ENCODE peak calls at places on chromosomes 1 and 21, in eight cellular contexts. Q is ovary, W is esophagus squamous epithelium, D is left lung, U is right cardiac atrium, G is aorta, S is IMR-90, R is OCI-LY7. K is an unnamed sample. For H3K4me1, the result is how much of the 10 kb centered on the place peaks cover.

GRCh38 chr1:174700775-174701174 is 253.0 kb downstream of the GPR52 start:
- DNase-seq in Q (no peak), W (no peak), D (no peak), U (no peak), G (no peak), S (no peak), R (no peak), K (no peak)

GRCh38 chr1:179973198-179974114 is 18.8 kb downstream of the CEP350 start:
- DNase-seq in Q (no peak), W (no peak), D (no peak), U (no peak), G (no peak), S (no peak), R (no peak), K (no peak)

GRCh38 chr1:6414443-6414844 is 5.3 kb downstream of the HES2 start:
- DNase-seq in Q (no peak), W (no peak), D (no peak), U (no peak), G (no peak), S (peak), R (peak), K (no peak)

GRCh38 chr1:61085191-61086086 is 3.1 kb downstream of the NFIA start:
- DNase-seq in Q (no peak), W (no peak), D (no peak), U (no peak), G (no peak), S (no peak), R (no peak), K (no peak)

GRCh38 chr1:175287377-175287776 is 94.8 kb upstream of the KIAA0040 start:
- DNase-seq in Q (no peak), W (no peak), D (no peak), U (no peak), G (no peak), S (no peak), R (peak), K (no peak)

GRCh38 chr1:225554216-225554812 is 98.6 kb downstream of the ENAH start:
- DNase-seq in Q (no peak), W (no peak), D (no peak), U (no peak), G (no peak), S (peak), R (peak), K (no peak)

GRCh38 chr1:236907205-236907604 is 97.0 kb downstream of the MT1HL1 start:
- DNase-seq in Q (no peak), W (no peak), D (no peak), U (no peak), G (no peak), S (no peak), R (no peak), K (no peak)

GRCh38 chr1:47262787-47263413 is 30.9 kb upstream of the TAL1 start:
- DNase-seq in Q (no peak), W (no peak), D (no peak), U (no peak), G (no peak), S (peak), R (peak), K (peak)

GRCh38 chr1:230189276-230190183 is 122.5 kb downstream of the GALNT2 start:
- DNase-seq in Q (no peak), W (no peak), D (no peak), U (no peak), G (no peak), S (no peak), R (no peak), K (no peak)

GRCh38 chr1:29984107-29984506 is 739.3 kb downstream of the MATN1 start:
- DNase-seq in Q (no peak), W (no peak), D (no peak), U (no peak), G (no peak), S (no peak), R (no peak), K (no peak)

GRCh38 chr1:89363638-89364536 is at the start of gene GBP6:
- DNase-seq in Q (peak), W (no peak), D (no peak), U (peak), G (no peak), S (no peak), R (no peak), K (no peak)

GRCh38 chr1:53090227-53091147 is 28.5 kb downstream of the PODN start:
- DNase-seq in Q (no peak), W (no peak), D (no peak), U (peak), G (peak), S (no peak), R (no peak), K (no peak)

GRCh38 chr21:33116669-33117267 is 46.8 kb downstream of the OLIG1 start:
- DNase-seq in Q (no peak), W (no peak), D (no peak), U (no peak), G (no peak), S (no peak), R (no peak), K (no peak)

GRCh38 chr1:211699059-211699458 is 23.6 kb upstream of the NEK2 start:
- DNase-seq in Q (no peak), W (no peak), D (no peak), U (no peak), G (no peak), S (no peak), R (no peak), K (peak)

GRCh38 chr1:206808615-206809014 is 36.3 kb upstream of the IL10 start:
- DNase-seq in Q (no peak), W (no peak), D (no peak), U (no peak), G (no peak), S (peak), R (peak), K (no peak)

GRCh38 chr1:24186711-24186992 is 437 bp downstream of the IFNLR1 start:
- DNase-seq in Q (no peak), W (no peak), D (no peak), U (no peak), G (no peak), S (no peak), R (no peak), K (no peak)

DNA sequence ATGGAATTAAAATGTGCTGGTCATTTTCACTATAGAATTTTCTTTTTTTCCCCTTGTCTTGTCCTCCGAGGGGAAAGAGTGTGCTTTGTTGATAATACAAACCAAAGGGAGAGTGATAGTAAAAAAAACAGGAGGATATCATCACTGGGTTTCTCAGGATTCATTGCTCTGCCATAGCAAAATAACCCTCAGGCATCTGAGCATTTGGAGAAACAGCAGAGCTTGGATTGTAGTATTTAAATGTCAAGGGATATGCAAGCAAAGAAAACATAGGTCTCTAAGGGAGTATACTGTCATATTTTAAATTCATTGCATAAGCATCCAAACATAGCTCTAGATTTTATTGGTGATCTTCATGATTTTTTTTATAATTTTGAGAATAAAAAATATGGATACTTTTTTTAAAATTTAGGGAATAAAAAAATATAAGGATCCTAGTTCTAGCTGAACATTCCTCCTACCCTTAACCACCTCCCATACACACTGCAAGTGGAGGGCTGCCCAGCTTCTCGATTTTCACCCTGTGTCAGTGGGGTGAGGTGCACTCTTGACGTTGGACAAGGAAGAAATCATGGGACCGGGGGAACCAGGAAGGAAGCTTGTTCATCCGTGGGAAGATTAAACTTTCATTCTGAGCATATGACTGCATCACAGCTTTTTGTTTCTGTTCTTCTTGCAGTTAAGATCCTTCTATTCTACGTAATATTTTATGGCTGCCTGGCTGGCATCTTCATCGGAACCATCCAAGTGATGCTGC is 4.4 kb downstream of the ATP1B1 start:
- DNase-seq in Q (no peak), W (no peak), D (peak), U (no peak), G (peak), S (peak), R (no peak), K (no peak)
- H3K4me3 ChIP-seq in Q (peak), W (no peak), D (peak), U (no peak), G (no peak), S (no peak), R (peak), K (peak)

GRCh38 chr1:243715285-243715684 is 134.8 kb downstream of the AKT3 start:
- DNase-seq in Q (no peak), W (no peak), D (no peak), U (no peak), G (no peak), S (no peak), R (no peak), K (no peak)
- H3K4me1 ChIP-seq in Q (under half), W (under half), D (under half), U (under half), G (under half), S (under half), R (under half), K (under half)

DNA sequence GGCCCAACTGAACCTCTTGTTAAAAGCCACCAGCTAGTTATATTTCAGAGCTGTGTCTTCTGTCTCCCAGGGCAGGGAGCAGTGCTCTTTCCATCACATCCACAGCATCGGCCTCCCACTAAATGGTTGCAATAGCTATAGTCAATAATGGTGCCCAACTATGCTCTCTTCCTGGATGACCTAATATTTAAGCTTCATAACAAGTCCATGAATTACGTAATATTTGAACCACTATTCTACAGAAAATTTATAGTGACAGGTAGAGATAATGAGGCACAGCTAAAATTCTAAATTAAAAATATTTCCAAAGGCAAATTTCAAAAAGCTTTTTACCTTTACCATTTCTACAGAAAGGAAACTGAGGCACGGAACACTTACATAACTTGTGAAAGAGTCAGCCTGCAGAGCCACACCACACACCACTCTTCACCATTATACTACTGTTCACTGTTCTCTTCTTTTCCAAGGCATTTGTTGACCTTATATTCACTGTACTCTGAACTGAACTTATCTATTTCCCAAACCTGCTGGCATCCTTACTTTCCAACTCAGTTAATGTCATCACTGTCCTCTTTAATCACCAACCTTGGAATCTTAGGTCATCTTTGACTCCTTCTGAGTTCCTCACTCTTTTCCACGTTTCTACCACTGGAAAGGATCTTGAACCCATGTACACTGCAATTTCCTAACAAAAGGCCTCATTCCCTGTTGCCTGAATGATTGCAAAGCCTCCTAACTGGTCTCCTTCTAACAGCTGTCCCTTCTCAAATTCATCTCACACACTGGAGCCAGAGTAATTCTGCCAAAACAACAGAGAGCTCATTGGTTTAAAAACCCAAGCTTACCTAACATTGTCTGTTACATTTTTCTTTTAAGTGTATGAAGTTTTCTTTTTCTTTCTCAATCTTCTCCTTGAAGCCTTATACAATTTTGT is 85.5 kb downstream of the DDAH1 start:
- DNase-seq in Q (no peak), W (no peak), D (no peak), U (no peak), G (no peak), S (peak), R (no peak), K (no peak)
- H3K4me3 ChIP-seq in Q (no peak), W (no peak), D (no peak), U (no peak), G (no peak), S (no peak), R (no peak), K (no peak)

GRCh38 chr1:19457555-19457954 is 27.8 kb downstream of the CAPZB start:
- DNase-seq in Q (no peak), W (no peak), D (no peak), U (no peak), G (no peak), S (no peak), R (no peak), K (no peak)
- H3K4me1 ChIP-seq in Q (under half), W (half or more), D (half or more), U (under half), G (under half), S (under half), R (under half), K (under half)

GRCh38 chr1:44543064-44543815 is 131.0 kb downstream of the TMEM53 start:
- DNase-seq in Q (no peak), W (no peak), D (no peak), U (no peak), G (no peak), S (no peak), R (no peak), K (no peak)

GRCh38 chr1:44545961-44546360 is 128.3 kb downstream of the TMEM53 start:
- DNase-seq in Q (no peak), W (no peak), D (no peak), U (no peak), G (no peak), S (no peak), R (no peak), K (no peak)

GRCh38 chr1:44543816-44544185 is 130.5 kb downstream of the TMEM53 start:
- DNase-seq in Q (no peak), W (no peak), D (no peak), U (no peak), G (no peak), S (no peak), R (no peak), K (no peak)

GRCh38 chr1:44544960-44545359 is 129.3 kb downstream of the TMEM53 start:
- DNase-seq in Q (no peak), W (no peak), D (no peak), U (no peak), G (no peak), S (no peak), R (no peak), K (no peak)

GRCh38 chr1:44542415-44543063 is 131.7 kb downstream of the TMEM53 start:
- DNase-seq in Q (no peak), W (no peak), D (no peak), U (no peak), G (no peak), S (no peak), R (no peak), K (no peak)
- H3K4me3 ChIP-seq in Q (no peak), W (no peak), D (no peak), U (no peak), G (no peak), S (no peak), R (no peak), K (no peak)

DNA sequence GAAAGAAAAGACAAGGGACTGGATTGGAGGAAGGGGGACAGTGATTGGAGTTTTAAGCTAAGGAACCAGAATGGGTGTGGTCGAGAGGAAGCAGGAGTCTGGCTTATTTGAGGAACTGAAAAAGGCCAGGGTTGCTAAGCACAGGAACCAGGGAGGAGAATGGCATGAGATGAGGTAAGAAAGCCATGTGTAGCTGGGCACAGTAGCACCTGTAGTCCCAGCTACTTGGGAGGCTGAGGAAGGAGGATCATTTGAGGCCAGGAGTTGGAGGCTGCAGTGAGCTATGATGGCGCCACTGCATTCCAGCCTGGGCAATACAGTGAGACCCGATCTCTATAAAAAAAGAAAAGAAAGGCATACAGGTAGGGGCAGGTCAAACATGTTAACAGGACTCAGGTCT is 8.1 kb upstream of the KHDRBS1 start:
- DNase-seq in Q (no peak), W (no peak), D (no peak), U (no peak), G (no peak), S (no peak), R (peak), K (no peak)
- H3K4me1 ChIP-seq in Q (under half), W (under half), D (under half), U (under half), G (under half), S (under half), R (under half), K (under half)

GRCh38 chr21:18411565-18411964 is 8.0 kb upstream of the TMPRSS15 start:
- DNase-seq in Q (no peak), W (no peak), D (no peak), U (no peak), G (no peak), S (no peak), R (no peak), K (no peak)
- H3K4me3 ChIP-seq in Q (no peak), W (no peak), D (no peak), U (no peak), G (no peak), S (no peak), R (no peak), K (no peak)

GRCh38 chr1:1345384-1345783 is 3.8 kb downstream of the DVL1 start:
- DNase-seq in Q (no peak), W (no peak), D (no peak), U (peak), G (no peak), S (no peak), R (no peak), K (no peak)
- H3K4me1 ChIP-seq in Q (under half), W (under half), D (half or more), U (under half), G (under half), S (under half), R (under half), K (under half)

K was measured in pancreas.